ENCODE peak calls at places on chromosomes 12 and 14, in seven cellular contexts. One of them, this sample, is unnamed.

GRCh38 chr12:10672231-10672868 is 1.5 kb downstream of the STYK1 start:
- DNase-seq in A549: no peak
- DNase-seq in endothelial cell of umbilical vein: no peak
- DNase-seq in GM12878: no peak
- DNase-seq in HepG2: no peak
- DNase-seq in HCT116: no peak
- DNase-seq in K562: no peak
- DNase-seq in this sample: no peak

GRCh38 chr12:104890463-104891096 is 67.5 kb downstream of the SLC41A2 start:
- DNase-seq in A549: no peak
- DNase-seq in endothelial cell of umbilical vein: no peak
- DNase-seq in GM12878: no peak
- DNase-seq in HepG2: no peak
- DNase-seq in HCT116: no peak
- DNase-seq in K562: no peak
- DNase-seq in this sample: peak; percentile 14

GRCh38 chr12:111404362-111405148 is 1.2 kb upstream of the SH2B3 start:
- DNase-seq in A549: no peak
- DNase-seq in endothelial cell of umbilical vein: peak; percentile 79
- DNase-seq in GM12878: no peak
- DNase-seq in HepG2: peak; percentile 33
- DNase-seq in HCT116: no peak
- DNase-seq in K562: peak; percentile 83
- DNase-seq in this sample: peak; percentile 87

GRCh38 chr12:67475725-67476124 is 172.8 kb upstream of the DYRK2 start:
- DNase-seq in A549: no peak
- DNase-seq in endothelial cell of umbilical vein: no peak
- DNase-seq in GM12878: no peak
- DNase-seq in HepG2: no peak
- DNase-seq in HCT116: no peak
- DNase-seq in K562: no peak
- DNase-seq in this sample: no peak

GRCh38 chr14:73700325-73700724 is 13.9 kb downstream of the PNMA1 start:
- DNase-seq in A549: no peak
- DNase-seq in endothelial cell of umbilical vein: no peak
- DNase-seq in GM12878: no peak
- DNase-seq in HepG2: peak; percentile 23
- DNase-seq in HCT116: no peak
- DNase-seq in K562: no peak
- DNase-seq in this sample: no peak

GRCh38 chr12:76706099-76706498 is 57.8 kb upstream of the ZDHHC17 start:
- DNase-seq in A549: no peak
- DNase-seq in endothelial cell of umbilical vein: no peak
- DNase-seq in GM12878: no peak
- DNase-seq in HepG2: no peak
- DNase-seq in HCT116: no peak
- DNase-seq in K562: no peak
- DNase-seq in this sample: peak; percentile 46

GRCh38 chr12:58860050-58860787 is 60.1 kb downstream of the LRIG3 start:
- DNase-seq in A549: no peak
- DNase-seq in endothelial cell of umbilical vein: no peak
- DNase-seq in GM12878: no peak
- DNase-seq in HepG2: peak; percentile 2
- DNase-seq in HCT116: no peak
- DNase-seq in K562: no peak
- DNase-seq in this sample: no peak

GRCh38 chr14:70245026-70245425 is 56.3 kb upstream of the SLC8A3 start:
- DNase-seq in A549: no peak
- DNase-seq in endothelial cell of umbilical vein: no peak
- DNase-seq in GM12878: no peak
- DNase-seq in HepG2: no peak
- DNase-seq in HCT116: no peak
- DNase-seq in K562: no peak
- DNase-seq in this sample: no peak

GRCh38 chr14:69395929-69396328 is 2.2 kb downstream of the ERH start:
- DNase-seq in A549: no peak
- DNase-seq in endothelial cell of umbilical vein: no peak
- DNase-seq in GM12878: no peak
- DNase-seq in HepG2: no peak
- DNase-seq in HCT116: no peak
- DNase-seq in K562: no peak
- DNase-seq in this sample: no peak

GRCh38 chr12:77724367-77724957 is 106.2 kb upstream of the NAV3 start:
- DNase-seq in A549: peak; percentile 50
- DNase-seq in endothelial cell of umbilical vein: peak; percentile 61
- DNase-seq in GM12878: no peak
- DNase-seq in HepG2: peak; percentile 22
- DNase-seq in HCT116: peak; percentile 47
- DNase-seq in K562: no peak
- DNase-seq in this sample: peak; percentile 20

GRCh38 chr12:9750276-9751203 is 10.2 kb downstream of the CD69 start:
- DNase-seq in A549: peak; percentile 77
- DNase-seq in endothelial cell of umbilical vein: peak; percentile 82
- DNase-seq in GM12878: no peak
- DNase-seq in HepG2: peak; percentile 47
- DNase-seq in HCT116: peak; percentile 46
- DNase-seq in K562: peak; percentile 66
- DNase-seq in this sample: peak; percentile 81

GRCh38 chr14:101101456-101102056 is 198.0 kb upstream of the RTL1 start:
- DNase-seq in A549: peak; percentile 60
- DNase-seq in endothelial cell of umbilical vein: no peak
- DNase-seq in GM12878: no peak
- DNase-seq in HepG2: no peak
- DNase-seq in HCT116: no peak
- DNase-seq in K562: no peak
- DNase-seq in this sample: no peak

GRCh38 chr12:53078425-53079225 is 565 bp downstream of the SPRYD3 start:
- DNase-seq in A549: no peak
- DNase-seq in endothelial cell of umbilical vein: no peak
- DNase-seq in GM12878: no peak
- DNase-seq in HepG2: no peak
- DNase-seq in HCT116: no peak
- DNase-seq in K562: no peak
- DNase-seq in this sample: no peak

GRCh38 chr12:104566244-104566993 is 109.7 kb downstream of the CHST11 start:
- DNase-seq in A549: no peak
- DNase-seq in endothelial cell of umbilical vein: no peak
- DNase-seq in GM12878: no peak
- DNase-seq in HepG2: no peak
- DNase-seq in HCT116: no peak
- DNase-seq in K562: no peak
- DNase-seq in this sample: peak; percentile 41

GRCh38 chr12:106135781-106136180 is 3.0 kb downstream of the NUAK1 start:
- DNase-seq in A549: peak; percentile 43
- DNase-seq in endothelial cell of umbilical vein: peak; percentile 82
- DNase-seq in GM12878: no peak
- DNase-seq in HepG2: no peak
- DNase-seq in HCT116: no peak
- DNase-seq in K562: no peak
- DNase-seq in this sample: no peak

GRCh38 chr12:49358548-49359141 is 8.6 kb upstream of the SPATS2 start:
- DNase-seq in A549: peak; percentile 84
- DNase-seq in endothelial cell of umbilical vein: peak; percentile 82
- DNase-seq in GM12878: no peak
- DNase-seq in HepG2: peak; percentile 72
- DNase-seq in HCT116: peak; percentile 84
- DNase-seq in K562: peak; percentile 70
- DNase-seq in this sample: peak; percentile 85

DNA sequence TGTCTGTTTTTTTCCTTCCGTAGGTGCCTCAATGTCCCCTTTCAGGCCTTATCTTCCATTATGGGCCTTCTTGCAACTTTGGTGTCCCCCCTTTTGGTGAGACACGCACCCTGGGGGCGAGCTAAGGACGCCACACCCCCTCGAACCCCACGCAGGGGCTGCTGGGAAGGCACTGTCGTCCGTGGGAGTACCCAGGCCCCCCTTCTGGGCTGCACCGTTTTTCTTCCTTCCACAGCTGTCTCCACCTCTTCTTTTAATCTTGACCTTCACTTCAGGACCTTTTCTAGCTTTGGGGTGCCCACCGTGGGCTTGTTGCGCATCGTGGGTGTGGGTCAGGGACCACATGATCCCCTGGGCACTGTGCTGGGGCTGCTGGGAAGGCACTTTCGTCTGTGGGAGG is 271.8 kb downstream of the ALG10 start:
- DNase-seq in A549: no peak
- DNase-seq in endothelial cell of umbilical vein: no peak
- DNase-seq in GM12878: no peak
- DNase-seq in HepG2: no peak
- DNase-seq in HCT116: no peak
- DNase-seq in K562: no peak
- DNase-seq in this sample: no peak
- TF ChIP-seq MAX in A549: no peak
- TF ChIP-seq MAX in endothelial cell of umbilical vein: no peak
- TF ChIP-seq MAX in GM12878: no peak
- TF ChIP-seq MAX in HepG2: no peak
- TF ChIP-seq MAX in HCT116: no peak
- TF ChIP-seq MAX in K562: no peak
- TF ChIP-seq MAX in this sample: no peak

GRCh38 chr14:94572637-94573303 is 8.5 kb upstream of the SERPINA5 start:
- DNase-seq in A549: no peak
- DNase-seq in endothelial cell of umbilical vein: no peak
- DNase-seq in GM12878: no peak
- DNase-seq in HepG2: peak; percentile 90
- DNase-seq in HCT116: no peak
- DNase-seq in K562: no peak
- DNase-seq in this sample: no peak

GRCh38 chr14:94571950-94572349 is 9.3 kb upstream of the SERPINA5 start:
- DNase-seq in A549: no peak
- DNase-seq in endothelial cell of umbilical vein: peak; percentile 11
- DNase-seq in GM12878: no peak
- DNase-seq in HepG2: peak; percentile 37
- DNase-seq in HCT116: no peak
- DNase-seq in K562: no peak
- DNase-seq in this sample: no peak

GRCh38 chr14:94574336-94574735 is 6.9 kb upstream of the SERPINA5 start:
- DNase-seq in A549: no peak
- DNase-seq in endothelial cell of umbilical vein: no peak
- DNase-seq in GM12878: no peak
- DNase-seq in HepG2: no peak
- DNase-seq in HCT116: no peak
- DNase-seq in K562: no peak
- DNase-seq in this sample: no peak

GRCh38 chr14:94575730-94576585 is 5.3 kb upstream of the SERPINA5 start:
- DNase-seq in A549: no peak
- DNase-seq in endothelial cell of umbilical vein: no peak
- DNase-seq in GM12878: no peak
- DNase-seq in HepG2: no peak
- DNase-seq in HCT116: no peak
- DNase-seq in K562: no peak
- DNase-seq in this sample: no peak

DNA sequence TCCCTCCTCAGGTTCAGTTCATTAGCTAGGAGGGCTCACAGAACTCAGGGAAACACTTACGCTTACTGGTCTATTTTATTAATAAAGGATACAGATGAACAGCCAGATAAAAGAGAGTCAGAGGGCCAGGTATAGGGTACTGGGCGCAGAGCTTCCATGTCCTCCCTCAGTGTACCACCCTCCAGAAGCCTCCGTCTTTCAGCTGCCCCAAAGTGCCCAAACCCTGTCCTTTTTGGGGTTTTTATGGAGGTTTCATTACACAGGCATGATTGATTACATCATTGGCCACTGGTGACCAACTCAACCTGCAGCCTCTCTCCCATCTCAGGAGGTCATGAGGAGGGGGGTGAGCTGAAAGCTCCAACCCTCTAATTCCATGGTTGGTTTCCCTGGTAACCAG is 7.5 kb upstream of the SERPINA5 start:
- DNase-seq in A549: no peak
- DNase-seq in endothelial cell of umbilical vein: no peak
- DNase-seq in GM12878: no peak
- DNase-seq in HepG2: no peak
- DNase-seq in HCT116: no peak
- DNase-seq in K562: no peak
- DNase-seq in this sample: no peak
- H3K4me3 ChIP-seq in A549: no peak overlapping the region
- H3K4me3 ChIP-seq in endothelial cell of umbilical vein: no peak overlapping the region
- H3K4me3 ChIP-seq in GM12878: no peak overlapping the region
- H3K4me3 ChIP-seq in HepG2: no peak overlapping the region
- H3K4me3 ChIP-seq in HCT116: no peak overlapping the region
- H3K4me3 ChIP-seq in K562: no peak overlapping the region
- H3K4me3 ChIP-seq in this sample: no peak overlapping the region

DNA sequence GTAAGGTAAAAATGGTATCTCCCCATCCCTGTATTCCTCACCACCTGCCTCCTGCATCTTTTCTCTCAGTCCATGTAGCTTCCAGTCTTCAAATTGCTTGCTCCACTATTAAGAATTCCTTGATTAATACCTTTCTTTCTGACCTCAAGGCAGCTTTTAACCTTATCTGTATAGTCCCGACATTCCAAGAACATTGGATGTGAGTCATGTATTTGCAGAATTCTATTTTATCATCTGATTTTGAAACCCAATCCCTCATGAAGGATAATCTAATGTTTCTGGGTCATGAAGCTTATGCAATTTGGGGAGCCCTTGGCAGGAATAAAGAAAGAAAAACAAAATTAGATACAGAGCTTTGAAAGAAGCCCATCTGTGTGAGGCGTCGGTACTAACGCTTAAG is 63.4 kb upstream of the CCND2 start:
- DNase-seq in A549: no peak
- DNase-seq in endothelial cell of umbilical vein: no peak
- DNase-seq in GM12878: no peak
- DNase-seq in HepG2: no peak
- DNase-seq in HCT116: no peak
- DNase-seq in K562: no peak
- DNase-seq in this sample: no peak
- TF ChIP-seq POLR2A in A549: no peak
- TF ChIP-seq POLR2A in endothelial cell of umbilical vein: no peak
- TF ChIP-seq POLR2A in GM12878: no peak
- TF ChIP-seq POLR2A in HepG2: no peak
- TF ChIP-seq POLR2A in HCT116: no peak
- TF ChIP-seq POLR2A in K562: no peak
- TF ChIP-seq POLR2A in this sample: no peak

DNA sequence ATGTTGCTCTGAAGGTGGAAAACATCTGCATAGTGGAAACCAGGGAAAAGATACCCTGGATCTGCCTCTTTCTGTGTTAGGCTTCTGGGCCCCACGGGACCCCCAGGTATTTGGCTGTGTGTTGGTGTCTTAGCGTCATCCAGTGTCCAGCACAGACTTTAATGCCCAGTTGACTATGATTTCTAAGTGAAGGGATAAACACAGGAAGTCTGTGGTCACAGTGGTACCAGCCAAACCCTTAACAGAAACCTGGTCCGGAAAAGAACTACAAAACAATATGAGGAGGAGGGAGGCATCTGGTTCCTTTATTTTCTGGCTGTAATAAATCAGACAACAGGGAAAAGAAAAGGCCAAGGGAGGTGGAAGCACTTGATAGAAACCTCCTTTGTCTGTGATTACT is 56.4 kb downstream of the CMKLR1 start:
- DNase-seq in A549: no peak
- DNase-seq in endothelial cell of umbilical vein: peak; percentile 68
- DNase-seq in GM12878: no peak
- DNase-seq in HepG2: no peak
- DNase-seq in HCT116: no peak
- DNase-seq in K562: no peak
- DNase-seq in this sample: peak; percentile 48
- TF ChIP-seq MAX in A549: no peak
- TF ChIP-seq MAX in endothelial cell of umbilical vein: no peak
- TF ChIP-seq MAX in GM12878: no peak
- TF ChIP-seq MAX in HepG2: no peak
- TF ChIP-seq MAX in HCT116: no peak
- TF ChIP-seq MAX in K562: no peak
- TF ChIP-seq MAX in this sample: no peak